ENCODE peak calls at places on chromosomes 13 and 19, in five cellular contexts. Q is adrenal gland; M is mucosa of gallbladder; I is naive thymus-derived CD8-positive, alpha-beta T cell; T is activated T-helper 2 cell treated with anti-CD3 and anti-CD28 coated beads, Interferon-gamma antibody, Interleukin-2, Interleukin-4, amounts not matched to agents 10 μg/mL and 5 μg/mL and 100 μg/mL, durations not matched to agents 14 hours and 24 hours and 36 hours. X is an unnamed sample.
A peak's percentile ranks its signal among the peaks of the same experiment; 100 is the strongest.

GRCh38 chr19:35005256-35005977 is 5.3 kb downstream of the GRAMD1A start:
- DNase-seq in Q (no peak), T (no peak), I (no peak), M (no peak), X (no peak)

GRCh38 chr19:7294571-7295212 is 478 bp upstream of the INSR start:
- DNase-seq in Q (peak; percentile 85), I (no peak), M (peak; percentile 66), T (no peak), X (peak; percentile 69)

GRCh38 chr19:14954071-14954655 is 12.9 kb downstream of the OR7C2 start:
- DNase-seq in Q (no peak), I (no peak), T (no peak), M (no peak), X (no peak)

GRCh38 chr19:6773323-6773931 is 919 bp downstream of the VAV1 start:
- DNase-seq in M (no peak), T (peak; percentile 37), Q (no peak), I (peak; percentile 50), X (peak; percentile 47)

GRCh38 chr13:47858678-47859050 is 142.4 kb downstream of the SUCLA2 start:
- DNase-seq in M (no peak), T (no peak), I (no peak), Q (no peak), X (no peak)

GRCh38 chr19:2536461-2536860 is 60.5 kb downstream of the GADD45B start:
- DNase-seq in T (no peak), I (no peak), M (no peak), Q (no peak), X (no peak)

GRCh38 chr13:85405316-85405897 is 393.8 kb downstream of the SLITRK6 start:
- DNase-seq in Q (no peak), T (no peak), I (no peak), M (no peak), X (peak; percentile 42)

GRCh38 chr19:49570997-49571676 is 9.2 kb downstream of the NOSIP start:
- DNase-seq in T (no peak), I (no peak), M (no peak), Q (peak; percentile 39), X (no peak)

GRCh38 chr13:106133025-106133424 is 402.4 kb downstream of the EFNB2 start:
- DNase-seq in Q (no peak), I (no peak), T (no peak), M (no peak), X (no peak)

GRCh38 chr19:2327773-2328400 is 499 bp downstream of the LSM7 start:
- DNase-seq in I (peak; percentile 43), M (peak; percentile 35), Q (no peak), T (peak; percentile 76), X (peak; percentile 67)

GRCh38 chr13:51797664-51798488 is 6.1 kb downstream of the DHRS12 start:
- DNase-seq in I (peak; percentile 50), Q (peak; percentile 56), M (peak; percentile 62), T (peak; percentile 47), X (peak; percentile 59)

GRCh38 chr19:29578349-29578748 is 27.7 kb upstream of the POP4 start:
- DNase-seq in I (no peak), M (no peak), T (no peak), Q (no peak), X (no peak)

GRCh38 chr19:10095622-10095947 is 6.9 kb downstream of the ANGPTL6 start:
- DNase-seq in T (no peak), Q (no peak), M (no peak), I (no peak), X (peak; percentile 49)

GRCh38 chr13:113748862-113749451 is 10.1 kb upstream of the TMEM255B start:
- DNase-seq in Q (no peak), T (no peak), I (no peak), M (no peak), X (no peak)

GRCh38 chr19:15897738-15898276 is at the start of gene CYP4F2:
- DNase-seq in Q (no peak), I (no peak), T (no peak), M (peak; percentile 73), X (no peak)

GRCh38 chr13:51978836-51979556 is 32.3 kb downstream of the ATP7B start:
- DNase-seq in I (no peak), M (peak; percentile 49), Q (no peak), T (no peak), X (no peak)

GRCh38 chr19:50795665-50796073 is 5.5 kb downstream of the ACP4 start:
- DNase-seq in Q (no peak), I (no peak), T (no peak), M (no peak), X (no peak)

GRCh38 chr19:5001547-5002131 is 32.7 kb downstream of the KDM4B start:
- DNase-seq in I (peak; percentile 13), Q (no peak), M (no peak), T (no peak), X (peak; percentile 16)

GRCh38 chr13:37595162-37595561 is 3.4 kb downstream of the POSTN start:
- DNase-seq in Q (no peak), I (no peak), T (no peak), M (no peak), X (no peak)

GRCh38 chr13:21964686-21965085 is 293.8 kb downstream of the FGF9 start:
- DNase-seq in M (no peak), Q (no peak), T (no peak), I (no peak), X (no peak)

GRCh38 chr19:53328967-53329366 is 4.6 kb upstream of the ZNF845 start:
- DNase-seq in Q (peak; percentile 39), M (peak; percentile 14), T (no peak), I (no peak), X (no peak)

GRCh38 chr19:20247016-20247683 is 80.1 kb downstream of the ZNF486 start:
- DNase-seq in Q (peak; percentile 30), M (peak; percentile 61), I (no peak), T (no peak), X (peak; percentile 73)

GRCh38 chr19:18791315-18791678 is 192 bp upstream of the COMP start:
- DNase-seq in Q (no peak), I (no peak), M (no peak), T (no peak), X (no peak)